ENCODE peak calls at places on chromosome 13, in five cellular contexts. Q is psoas muscle, D is IMR-90, W is Panc1, G is AG10803. K is an unnamed sample.

GRCh38 chr13:39327080-39327479 is 275.9 kb downstream of the LHFPL6 start:
- DNase-seq in Q (no peak), D (no peak), W (no peak), G (no peak), K (no peak)

GRCh38 chr13:42740753-42741152 is 40.6 kb upstream of the FAM216B start:
- DNase-seq in Q (peak), D (no peak), W (no peak), G (no peak), K (peak)

GRCh38 chr13:44436589-44437337 is 63.1 kb downstream of the SERP2 start:
- DNase-seq in Q (peak), D (peak), W (peak), G (peak), K (peak)

GRCh38 chr13:53250272-53250875 is 221.8 kb downstream of the OLFM4 start:
- DNase-seq in Q (no peak), D (peak), W (peak), G (peak), K (peak)

GRCh38 chr13:106917024-106917491 is 349.1 kb upstream of the ARGLU1 start:
- DNase-seq in Q (peak), D (no peak), W (no peak), G (peak), K (no peak)

GRCh38 chr13:25990801-25991200 is 61.0 kb downstream of the SHISA2 start:
- DNase-seq in Q (no peak), D (no peak), W (no peak), G (peak), K (peak)

GRCh38 chr13:79434578-79434977 is 28.5 kb upstream of the RBM26 start:
- DNase-seq in Q (no peak), D (peak), W (no peak), G (no peak), K (peak)

GRCh38 chr13:28329395-28330158 is 165.4 kb downstream of the FLT1 start:
- DNase-seq in Q (no peak), D (peak), W (no peak), G (peak), K (peak)

GRCh38 chr13:112965103-112965502 is 3.9 kb upstream of the MCF2L start:
- DNase-seq in Q (no peak), D (no peak), W (no peak), G (no peak), K (no peak)

GRCh38 chr13:47603365-47603764 is 397.7 kb downstream of the SUCLA2 start:
- DNase-seq in Q (no peak), D (peak), W (no peak), G (no peak), K (no peak)

GRCh38 chr13:78601124-78601885 is 2.0 kb downstream of the POU4F1 start:
- DNase-seq in Q (no peak), D (peak), W (no peak), G (no peak), K (peak)

GRCh38 chr13:44951184-44951583 is 38.1 kb downstream of the NUFIP1 start:
- DNase-seq in Q (no peak), D (peak), W (no peak), G (peak), K (peak)

GRCh38 chr13:38514575-38514974 is 164.9 kb downstream of the UFM1 start:
- DNase-seq in Q (no peak), D (no peak), W (no peak), G (no peak), K (no peak)

GRCh38 chr13:99028890-99029289 is 51.0 kb upstream of the DOCK9 start:
- DNase-seq in Q (no peak), D (no peak), W (no peak), G (no peak), K (no peak)
- TF ChIP-seq CTCF in Q (peak), D (no peak), W (peak), G (peak), K (peak)

GRCh38 chr13:41133951-41134350 is 1.3 kb upstream of the KBTBD6 start:
- DNase-seq in Q (no peak), D (no peak), W (no peak), G (no peak), K (no peak)
- H3K4me3 ChIP-seq in Q (no peak), D (no peak), W (no peak), G (no peak), K (no peak)

DNA sequence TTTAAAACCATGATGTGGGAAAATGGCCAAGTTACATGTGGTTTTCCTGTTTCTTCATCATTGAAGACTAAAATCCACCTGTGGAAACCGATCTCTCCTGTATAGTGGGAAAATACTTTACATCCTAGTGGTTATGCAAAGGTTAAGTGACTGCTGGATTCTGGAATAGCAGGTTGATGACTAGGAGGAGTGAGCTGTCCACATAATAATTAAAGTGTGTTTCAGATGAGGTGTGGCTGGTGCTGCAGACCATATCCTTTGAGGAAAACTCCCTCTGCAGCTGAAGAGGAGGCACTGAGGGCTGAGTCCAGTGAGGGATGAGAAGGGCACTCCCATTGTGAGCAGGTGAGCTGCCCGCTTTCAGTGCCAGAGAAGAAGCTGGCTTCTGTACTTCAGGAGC is 43.2 kb downstream of the DCLK1 start:
- DNase-seq in Q (no peak), D (no peak), W (no peak), G (no peak), K (no peak)
- TF ChIP-seq CTCF in Q (no peak), D (no peak), W (no peak), G (no peak), K (no peak)

DNA sequence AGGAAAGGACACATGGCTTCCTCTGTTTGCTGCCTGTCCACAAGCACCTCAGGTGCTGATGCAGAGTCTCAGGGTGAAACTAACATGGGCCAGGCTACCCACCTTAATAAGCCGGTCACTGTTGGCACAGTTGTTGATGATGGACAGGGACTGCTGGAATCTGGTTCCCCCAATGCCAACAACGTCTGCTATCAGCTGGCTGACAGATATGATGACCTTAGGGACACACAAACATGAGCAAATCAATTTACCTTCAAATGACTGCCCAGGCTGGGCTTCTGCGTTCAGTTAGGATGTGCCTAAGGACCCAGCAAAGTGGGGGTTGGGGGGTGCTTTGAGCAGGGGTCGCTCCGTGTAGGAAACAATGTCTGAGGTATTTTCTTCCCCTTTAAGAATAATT is 77.1 kb upstream of the SLC15A1 start:
- DNase-seq in Q (no peak), D (no peak), W (no peak), G (no peak), K (no peak)
- H3K4me3 ChIP-seq in Q (no peak), D (no peak), W (no peak), G (no peak), K (no peak)

GRCh38 chr13:110714798-110715394 is 1.4 kb downstream of the ING1 start:
- DNase-seq in Q (peak), D (peak), W (no peak), G (no peak), K (peak)

GRCh38 chr13:110715395-110716234 is 2.1 kb downstream of the ING1 start:
- DNase-seq in Q (peak), D (peak), W (peak), G (peak), K (peak)

GRCh38 chr13:110713642-110713952 is at the start of gene ING1:
- DNase-seq in Q (no peak), D (no peak), W (no peak), G (no peak), K (no peak)

GRCh38 chr13:110712849-110713641 is 455 bp upstream of the ING1 start:
- DNase-seq in Q (peak), D (peak), W (peak), G (peak), K (peak)

GRCh38 chr13:110713981-110714797 is 689 bp downstream of the ING1 start:
- DNase-seq in Q (peak), D (peak), W (no peak), G (no peak), K (peak)
- TF ChIP-seq CTCF in Q (no peak), D (no peak), W (no peak), G (peak), K (no peak)

DNA sequence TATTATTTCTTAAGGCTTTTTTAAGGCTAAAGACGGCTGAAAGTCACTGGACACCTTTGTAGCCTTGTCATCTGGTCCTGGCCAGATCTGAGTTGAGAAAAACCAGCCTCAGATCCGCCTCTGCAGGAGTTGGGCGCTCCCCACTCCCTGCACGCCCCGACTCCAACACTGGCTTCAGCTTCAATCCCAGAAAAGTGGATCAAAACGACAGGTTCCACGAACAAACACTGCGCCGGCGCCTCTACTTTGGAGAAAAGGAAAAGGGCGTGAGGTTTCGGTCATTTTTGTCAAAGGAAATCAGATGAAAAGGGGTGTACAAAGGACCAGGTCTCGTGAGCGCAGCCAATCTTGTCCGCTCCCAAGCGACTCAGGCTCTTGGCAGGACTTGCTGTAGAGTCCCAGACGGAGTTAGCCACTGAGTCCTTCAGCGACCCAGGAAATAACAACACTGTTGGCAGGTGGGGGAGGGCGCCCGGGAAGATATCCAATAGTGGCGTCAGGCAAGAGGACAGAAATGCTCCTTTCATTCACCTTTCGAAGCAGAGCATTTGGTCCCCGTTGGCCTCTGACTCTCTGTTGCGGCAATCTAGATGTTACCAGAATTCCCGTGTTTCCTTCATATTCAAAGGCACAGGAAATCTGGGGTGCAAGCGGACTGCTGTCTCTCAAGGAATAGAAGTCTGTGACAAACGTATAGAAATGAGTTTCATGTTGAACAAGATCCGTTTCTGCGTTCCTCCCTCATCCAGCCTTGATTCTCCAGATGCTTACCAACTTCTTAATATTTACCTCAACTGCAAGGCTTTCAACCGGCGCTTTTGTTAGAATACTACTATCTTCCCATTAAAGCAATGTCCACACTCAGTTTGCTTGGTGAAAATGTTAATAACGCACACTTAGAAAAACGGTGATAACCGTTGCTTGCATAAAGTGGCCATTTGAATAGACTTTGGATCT is 1.8 kb upstream of the CCNA1 start:
- DNase-seq in Q (peak), D (no peak), W (no peak), G (no peak), K (no peak)
- H3K4me3 ChIP-seq in Q (no peak), D (no peak), W (no peak), G (no peak), K (peak)